ENCODE peak calls at places on chromosomes 1 and 21, in five cellular contexts. I, J, L, D and E are unnamed samples.

GRCh38 chr21:37139154-37139553 is 66.1 kb downstream of the TTC3 start:
- DNase-seq in D (no peak), I (no peak), L (no peak), J (no peak), E (no peak)

GRCh38 chr1:10812387-10812915 is 16.0 kb upstream of the CASZ1 start:
- DNase-seq in I (no peak), J (no peak), L (no peak), D (no peak), E (no peak)

GRCh38 chr1:43979528-43980254 is 681 bp downstream of the B4GALT2 start:
- DNase-seq in D (no peak), L (no peak), J (peak; percentile 73), I (peak; percentile 37), E (peak; percentile 71)

GRCh38 chr1:232880354-232880753 is 70.1 kb upstream of the NTPCR start:
- DNase-seq in L (no peak), D (no peak), I (peak; percentile 5), J (peak; percentile 47), E (no peak)

GRCh38 chr1:99645699-99646531 is at the start of gene PALMD:
- DNase-seq in J (peak; percentile 68), D (no peak), L (no peak), I (peak; percentile 61), E (no peak)

GRCh38 chr21:42262826-42263225 is 43.9 kb downstream of the ABCG1 start:
- DNase-seq in I (peak; percentile 52), L (no peak), J (no peak), D (no peak), E (no peak)

GRCh38 chr1:54379481-54380284 is 26.5 kb downstream of the SSBP3 start:
- DNase-seq in I (no peak), D (no peak), L (no peak), J (no peak), E (no peak)

GRCh38 chr1:230982698-230983097 is 3.8 kb downstream of the ARV1 start:
- DNase-seq in I (no peak), L (no peak), J (no peak), D (no peak), E (no peak)

GRCh38 chr1:10687142-10687715 is 109.2 kb downstream of the CASZ1 start:
- DNase-seq in L (no peak), I (no peak), J (no peak), D (no peak), E (no peak)

GRCh38 chr1:171742577-171742922 is 685 bp upstream of the VAMP4 start:
- DNase-seq in L (no peak), D (no peak), J (peak; percentile 70), I (no peak), E (no peak)

GRCh38 chr1:11831945-11832725 is 15.4 kb downstream of the NPPA start:
- DNase-seq in L (no peak), I (no peak), D (no peak), J (peak; percentile 23), E (no peak)

GRCh38 chr1:25766721-25767436 is 33.1 kb upstream of the SELENON start:
- DNase-seq in I (no peak), J (no peak), L (no peak), D (no peak), E (no peak)

GRCh38 chr1:84996846-84997666 is at the start of gene MCOLN2:
- DNase-seq in J (peak; percentile 7), L (no peak), D (peak; percentile 64), I (no peak), E (peak; percentile 57)

GRCh38 chr1:60419023-60419422 is 345.5 kb upstream of the C1orf87 start:
- DNase-seq in I (no peak), L (no peak), D (no peak), J (no peak), E (no peak)

GRCh38 chr1:119827010-119827409 is 15.8 kb upstream of the REG4 start:
- DNase-seq in L (no peak), I (no peak), J (peak; percentile 38), D (no peak), E (no peak)

GRCh38 chr1:212791261-212791675 is 309 bp downstream of the NSL1 start:
- DNase-seq in D (peak; percentile 30), I (no peak), J (no peak), L (no peak), E (peak; percentile 42)

GRCh38 chr21:42356680-42357079 is 5.9 kb upstream of the TFF2 start:
- DNase-seq in L (no peak), I (no peak), D (no peak), J (no peak), E (no peak)

GRCh38 chr1:2381741-2382620 is 9.4 kb downstream of the MORN1 start:
- DNase-seq in J (peak; percentile 84), D (peak; percentile 99), I (peak; percentile 45), L (no peak), E (peak; percentile 99)

GRCh38 chr1:197268012-197268411 is at the start of gene CRB1:
- DNase-seq in D (no peak), J (no peak), I (no peak), L (no peak), E (no peak)

GRCh38 chr21:44298301-44298700 is 1.6 kb upstream of the PFKL start:
- DNase-seq in I (peak; percentile 20), J (peak; percentile 24), D (no peak), L (no peak), E (no peak)

GRCh38 chr1:104295516-104295915 is 545.8 kb downstream of the AMY1C start:
- DNase-seq in J (no peak), D (no peak), L (no peak), I (no peak), E (no peak)

GRCh38 chr1:172609528-172609927 is 49.4 kb upstream of the FASLG start:
- DNase-seq in J (no peak), L (no peak), I (peak; percentile 6), D (no peak), E (no peak)

GRCh38 chr1:205317311-205317917 is 4.1 kb downstream of the NUAK2 start:
- DNase-seq in J (no peak), D (no peak), I (peak; percentile 59), L (no peak), E (no peak)

GRCh38 chr1:41317356-41317755 is 43.9 kb upstream of the FOXO6 start:
- DNase-seq in D (no peak), L (no peak), J (no peak), I (no peak), E (no peak)

GRCh38 chr1:17527036-17527914 is 12.2 kb upstream of the ARHGEF10L start:
- DNase-seq in I (no peak), J (no peak), D (no peak), L (no peak), E (no peak)

GRCh38 chr1:119372493-119373086 is 4.0 kb downstream of the HAO2 start:
- DNase-seq in L (no peak), D (peak; percentile 29), I (peak; percentile 70), J (peak; percentile 44), E (no peak)

GRCh38 chr1:214316597-214316996 is 35.6 kb downstream of the SMYD2 start:
- DNase-seq in L (no peak), D (no peak), J (no peak), I (peak; percentile 42), E (no peak)

GRCh38 chr1:92832537-92833160 is 809 bp downstream of the RPL5 start:
- DNase-seq in D (no peak), I (no peak), J (no peak), L (no peak), E (no peak)

GRCh38 chr1:170765712-170766330 is 101.9 kb downstream of the PRRX1 start:
- DNase-seq in D (no peak), L (no peak), I (no peak), J (no peak), E (no peak)

GRCh38 chr21:45780647-45781046 is 137.1 kb downstream of the PCBP3 start:
- DNase-seq in L (no peak), J (no peak), D (no peak), I (no peak), E (no peak)

GRCh38 chr1:186188004-186188539 is 187.0 kb downstream of the TPR start:
- DNase-seq in D (no peak), I (no peak), L (no peak), J (no peak), E (no peak)

GRCh38 chr21:46154155-46154954 is 1.0 kb downstream of the FTCD start:
- DNase-seq in L (no peak), J (no peak), D (no peak), I (no peak), E (no peak)

GRCh38 chr1:184745110-184745509 is 9.5 kb downstream of the EDEM3 start:
- DNase-seq in J (no peak), I (no peak), L (no peak), D (no peak), E (no peak)

DNA sequence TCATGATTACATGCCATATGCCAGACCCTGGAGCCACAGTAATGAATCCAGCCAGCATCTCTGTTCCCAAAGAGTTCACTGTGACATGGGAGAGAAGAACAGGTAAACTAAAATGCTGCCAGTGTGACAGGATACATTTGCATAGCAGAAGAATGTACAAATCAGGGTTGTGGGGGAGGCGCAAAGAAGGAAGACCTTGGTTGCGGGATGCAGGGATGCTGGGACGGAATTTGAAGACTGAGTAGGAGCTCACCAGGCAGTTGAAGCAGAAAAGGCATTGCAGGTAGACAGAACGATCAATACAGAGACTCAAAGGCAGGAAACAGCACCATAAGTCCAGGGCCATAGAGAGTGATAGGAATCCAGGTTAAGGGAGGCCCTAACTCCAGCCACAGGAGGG is 180.3 kb upstream of the ZC3H12A start:
- DNase-seq in I (no peak), J (no peak), D (no peak), L (no peak), E (no peak)
- TF ChIP-seq POLR2AphosphoS5 in I (no peak), J (no peak), D (no peak), L (no peak), E (no peak)

DNA sequence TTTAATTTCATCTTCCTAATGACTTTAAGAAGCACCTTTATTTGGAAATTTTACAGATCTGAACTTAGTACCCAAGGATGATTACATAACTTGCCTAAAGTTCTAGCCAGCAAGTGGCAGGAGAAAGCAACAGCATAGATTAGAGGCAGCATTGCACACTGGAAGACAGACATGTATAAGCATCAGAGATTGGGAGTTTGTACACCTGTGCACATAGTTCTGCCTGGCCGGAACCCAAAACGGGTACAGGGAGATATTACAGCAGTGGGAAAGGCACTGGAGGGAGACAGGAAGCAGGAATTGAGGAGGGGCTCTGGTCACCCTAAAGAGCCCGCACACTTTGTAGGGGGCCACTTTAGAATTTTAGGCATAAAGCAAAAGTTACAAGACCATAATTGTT is 19.3 kb downstream of the GBP6 start:
- DNase-seq in L (no peak), I (no peak), D (no peak), J (no peak), E (no peak)
- TF ChIP-seq TAF1 in L (no peak), I (no peak), D (no peak), J (no peak), E (no peak)

GRCh38 chr1:199302554-199302953 is 663.7 kb downstream of the PTPRC start:
- DNase-seq in I (no peak), J (no peak), D (no peak), L (no peak), E (no peak)
- TF ChIP-seq POLR2AphosphoS5 in I (no peak), J (no peak), D (no peak), L (no peak), E (no peak)

GRCh38 chr1:220426989-220427388 is 100.9 kb upstream of the MARK1 start:
- DNase-seq in L (no peak), J (no peak), I (no peak), D (no peak), E (no peak)

GRCh38 chr1:220430586-220430985 is 97.3 kb upstream of the MARK1 start:
- DNase-seq in D (no peak), L (no peak), I (no peak), J (no peak), E (no peak)

GRCh38 chr1:220431840-220432239 is 96.1 kb upstream of the MARK1 start:
- DNase-seq in J (peak; percentile 11), I (no peak), L (no peak), D (no peak), E (no peak)

GRCh38 chr1:220430059-220430458 is 97.9 kb upstream of the MARK1 start:
- DNase-seq in J (no peak), D (no peak), L (no peak), I (no peak), E (no peak)

GRCh38 chr1:220432408-220432807 is 95.5 kb upstream of the MARK1 start:
- DNase-seq in J (no peak), D (no peak), I (no peak), L (no peak), E (no peak)
- TF ChIP-seq TAF1 in J (no peak), D (no peak), I (no peak), L (no peak), E (no peak)